ENCODE peak calls at places on chromosomes 12 and 14, in six cellular contexts. Z is RPMI8226; Q is stimulated activated naive CD8-positive, alpha-beta T cell treated with anti-CD3 and anti-CD28 coated beads, Interleukin-15, Interleukin-2, amounts not matched to agents 100 U/mL and 50 U/mL, for 24 hours; H is bronchial epithelial cell; E is GM12864; N is NCI-H460. F is an unnamed sample.

GRCh38 chr12:8697120-8697475 is 693 bp upstream of the RIMKLB start:
- DNase-seq in Z (no peak), Q (peak), H (peak), E (no peak), N (no peak), F (no peak)

GRCh38 chr12:106893451-106893850 is 62.3 kb upstream of the TMEM263 start:
- DNase-seq in Z (no peak), Q (no peak), H (no peak), E (no peak), N (no peak), F (no peak)

GRCh38 chr14:100211893-100212292 is 27.1 kb upstream of the YY1 start:
- DNase-seq in Z (no peak), Q (no peak), H (no peak), E (no peak), N (no peak), F (no peak)

GRCh38 chr14:35341454-35342159 is 49.4 kb downstream of the PSMA6 start:
- DNase-seq in Z (peak), Q (peak), H (peak), E (no peak), N (peak), F (peak)

GRCh38 chr14:69093551-69094421 is 59.1 kb downstream of the DCAF5 start:
- DNase-seq in Z (no peak), Q (no peak), H (no peak), E (no peak), N (no peak), F (no peak)

GRCh38 chr14:39492267-39492666 is 60.0 kb upstream of the FBXO33 start:
- DNase-seq in Z (no peak), Q (no peak), H (peak), E (no peak), N (no peak), F (peak)

GRCh38 chr12:9925746-9926393 is 6.3 kb downstream of the CLEC2A start:
- DNase-seq in Z (peak), Q (no peak), H (peak), E (no peak), N (peak), F (no peak)

GRCh38 chr14:70789361-70789760 is 20.0 kb downstream of the MAP3K9 start:
- DNase-seq in Z (no peak), Q (no peak), H (peak), E (no peak), N (no peak), F (no peak)

GRCh38 chr14:93231129-93231979 is 24.3 kb downstream of the UBR7 start:
- DNase-seq in Z (no peak), Q (peak), H (peak), E (no peak), N (peak), F (no peak)

GRCh38 chr12:3313066-3313465 is 177.9 kb upstream of the PRMT8 start:
- DNase-seq in Z (no peak), Q (no peak), H (peak), E (no peak), N (no peak), F (no peak)

GRCh38 chr12:46770501-46771183 is 55.2 kb downstream of the SLC38A4 start:
- DNase-seq in Z (no peak), Q (no peak), H (no peak), E (no peak), N (no peak), F (no peak)

GRCh38 chr12:108825205-108825950 is 32.0 kb downstream of the SSH1 start:
- DNase-seq in Z (no peak), Q (no peak), H (no peak), E (peak), N (no peak), F (no peak)

GRCh38 chr12:47741340-47741703 is 16.0 kb upstream of the ENDOU start:
- DNase-seq in Z (peak), Q (peak), H (no peak), E (no peak), N (no peak), F (no peak)